ENCODE peak calls at places on chromosomes 2 and 18, in five cellular contexts. G is tibial artery, C is choroid plexus epithelial cell, H is mucosa of descending colon, Z is BJ. W is an unnamed sample.

GRCh38 chr2:20103514-20103913 is 52.1 kb upstream of the LAPTM4A start:
- DNase-seq in G (no peak), C (peak), H (no peak), Z (no peak), W (peak)

GRCh38 chr2:239466046-239466754 is 65.4 kb upstream of the HDAC4 start:
- DNase-seq in G (no peak), C (no peak), H (no peak), Z (no peak), W (no peak)

GRCh38 chr18:40006553-40007073 is 1948.4 kb upstream of the PIK3C3 start:
- DNase-seq in G (no peak), C (no peak), H (no peak), Z (no peak), W (no peak)

GRCh38 chr18:75896865-75897264 is 469.4 kb upstream of the SMIM21 start:
- DNase-seq in G (no peak), C (peak), H (no peak), Z (no peak), W (no peak)

GRCh38 chr18:79611040-79611681 is 68.4 kb upstream of the CTDP1 start:
- DNase-seq in G (peak), C (peak), H (no peak), Z (no peak), W (no peak)

GRCh38 chr18:35982404-35983114 is 10.1 kb downstream of the RMP24 start:
- DNase-seq in G (no peak), C (peak), H (no peak), Z (peak), W (no peak)

GRCh38 chr18:54357082-54357659 is 487 bp downstream of the STARD6 start:
- DNase-seq in G (no peak), C (peak), H (no peak), Z (no peak), W (no peak)

GRCh38 chr2:15058015-15058414 is 425.5 kb downstream of the LRATD1 start:
- DNase-seq in G (no peak), C (no peak), H (no peak), Z (no peak), W (no peak)

GRCh38 chr2:128469875-128470274 is 151.2 kb upstream of the HS6ST1 start:
- DNase-seq in G (no peak), C (no peak), H (no peak), Z (no peak), W (no peak)

GRCh38 chr2:41791523-41791922 is 256.3 kb upstream of the PKDCC start:
- DNase-seq in G (no peak), C (peak), H (no peak), Z (no peak), W (no peak)

GRCh38 chr18:8744038-8744437 is 38.7 kb downstream of the MTCL1 start:
- DNase-seq in G (no peak), C (no peak), H (no peak), Z (no peak), W (no peak)

GRCh38 chr2:145740302-145740701 is 1220.4 kb upstream of the ZEB2 start:
- DNase-seq in G (no peak), C (peak), H (no peak), Z (no peak), W (no peak)

GRCh38 chr18:75923169-75923568 is 495.7 kb upstream of the SMIM21 start:
- DNase-seq in G (peak), C (peak), H (no peak), Z (peak), W (no peak)

GRCh38 chr2:24181849-24182248 is 7.0 kb downstream of the FAM228A start:
- DNase-seq in G (no peak), C (no peak), H (no peak), Z (no peak), W (no peak)

GRCh38 chr18:37483984-37484892 is 81.4 kb downstream of the CELF4 start:
- DNase-seq in G (no peak), C (no peak), H (no peak), Z (no peak), W (no peak)

GRCh38 chr2:105426626-105427292 is 27.9 kb upstream of the FHL2 start:
- DNase-seq in G (no peak), C (no peak), H (no peak), Z (no peak), W (no peak)

GRCh38 chr18:50507120-50507590 is 52.7 kb upstream of the MAPK4 start:
- DNase-seq in G (no peak), C (peak), H (peak), Z (no peak), W (no peak)

GRCh38 chr2:70535573-70535972 is 18.1 kb downstream of the TGFA start:
- DNase-seq in G (no peak), C (no peak), H (no peak), Z (no peak), W (no peak)

GRCh38 chr2:130251520-130251864 is 53.3 kb upstream of the TUBA3E start:
- DNase-seq in G (no peak), C (no peak), H (no peak), Z (no peak), W (no peak)

GRCh38 chr2:214075446-214075845 is 335.4 kb upstream of the VWC2L start:
- DNase-seq in G (no peak), C (peak), H (no peak), Z (no peak), W (no peak)

GRCh38 chr2:232525199-232525598 is 761 bp upstream of the CHRND start:
- DNase-seq in G (no peak), C (no peak), H (no peak), Z (no peak), W (no peak)

GRCh38 chr2:136013962-136014361 is 28.5 kb upstream of the DARS1 start:
- DNase-seq in G (no peak), C (no peak), H (no peak), Z (no peak), W (no peak)

GRCh38 chr2:5164806-5165525 is 527.2 kb upstream of the SOX11 start:
- DNase-seq in G (no peak), C (peak), H (no peak), Z (no peak), W (peak)

GRCh38 chr2:197223455-197223854 is 87.1 kb downstream of the ANKRD44 start:
- DNase-seq in G (no peak), C (no peak), H (no peak), Z (no peak), W (no peak)

GRCh38 chr2:9002637-9003365 is 683 bp downstream of the MBOAT2 start:
- DNase-seq in G (peak), C (no peak), H (peak), Z (no peak), W (no peak)

GRCh38 chr2:139694327-139694726 is 914.1 kb upstream of the NXPH2 start:
- DNase-seq in G (no peak), C (no peak), H (no peak), Z (no peak), W (no peak)

GRCh38 chr18:10401930-10402329 is 52.5 kb upstream of the APCDD1 start:
- DNase-seq in G (no peak), C (no peak), H (no peak), Z (no peak), W (no peak)

GRCh38 chr2:68561372-68561771 is 82.0 kb upstream of the PROKR1 start:
- DNase-seq in G (no peak), C (no peak), H (no peak), Z (no peak), W (no peak)

GRCh38 chr2:239722760-239723448 is 302.2 kb downstream of the NDUFA10 start:
- DNase-seq in G (peak), C (no peak), H (no peak), Z (no peak), W (no peak)

GRCh38 chr18:67742954-67743353 is 226.4 kb upstream of the DSEL start:
- DNase-seq in G (no peak), C (peak), H (no peak), Z (no peak), W (no peak)

GRCh38 chr18:79805211-79805862 is 7.6 kb downstream of the KCNG2 start:
- DNase-seq in G (no peak), C (no peak), H (no peak), Z (no peak), W (no peak)

GRCh38 chr2:3492951-3493609 is 26.3 kb downstream of the ADI1 start:
- DNase-seq in G (peak), C (peak), H (no peak), Z (no peak), W (peak)

GRCh38 chr2:43098065-43098464 is 128.3 kb downstream of the ZFP36L2 start:
- DNase-seq in G (no peak), C (no peak), H (no peak), Z (no peak), W (no peak)

GRCh38 chr18:74155276-74155675 is 7.0 kb downstream of the TIMM21 start:
- DNase-seq in G (no peak), C (peak), H (no peak), Z (no peak), W (no peak)

GRCh38 chr18:28657836-28658410 is 481.0 kb upstream of the CDH2 start:
- DNase-seq in G (no peak), C (peak), H (no peak), Z (no peak), W (no peak)

GRCh38 chr2:104929663-104930062 is 75.7 kb downstream of the POU3F3 start:
- DNase-seq in G (no peak), C (no peak), H (no peak), Z (no peak), W (no peak)

DNA sequence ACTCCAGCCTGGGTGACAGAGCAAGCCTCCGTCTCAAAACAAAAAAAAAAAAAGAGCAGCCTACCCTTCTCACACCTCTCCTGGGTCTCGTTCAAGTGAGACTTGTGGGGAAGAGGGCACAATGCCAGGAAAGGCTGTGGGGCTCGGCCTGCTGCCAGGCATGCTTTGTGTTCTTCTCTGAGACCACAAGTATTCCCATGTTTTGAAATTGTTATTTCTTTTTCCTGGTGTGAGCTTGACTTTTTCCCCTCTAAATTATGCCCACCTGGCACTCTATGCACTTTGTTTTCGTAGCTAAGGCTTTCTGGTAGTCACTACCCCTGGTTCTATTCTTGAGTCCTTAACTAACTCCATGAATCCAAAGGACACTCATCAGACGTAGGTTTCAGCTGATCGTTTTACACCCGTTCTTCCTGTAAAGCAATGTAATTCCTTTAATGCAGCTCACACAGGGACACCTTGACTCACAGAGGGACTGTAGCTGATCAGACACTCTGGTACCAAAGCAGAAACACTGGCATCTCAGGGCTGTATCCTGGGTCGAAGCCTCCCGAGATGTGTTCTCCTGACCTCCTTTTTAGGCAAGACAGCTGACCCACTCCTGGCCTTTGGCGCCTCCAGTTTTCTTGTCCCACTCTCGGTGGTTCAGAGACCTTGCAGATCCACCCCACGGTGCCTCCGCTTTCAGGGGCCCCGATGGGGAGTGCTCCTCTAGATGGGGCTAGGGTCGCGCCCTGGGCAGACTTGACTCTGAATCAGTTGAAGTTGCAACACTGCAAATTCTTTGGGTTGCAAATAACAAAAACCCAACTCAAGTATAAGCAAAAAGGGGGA is 193.3 kb upstream of the AGAP1 start:
- DNase-seq in G (no peak), C (peak), H (no peak), Z (peak), W (peak)
- TF ChIP-seq CTCF in G (no peak), C (no peak), H (no peak), Z (no peak), W (no peak)

GRCh38 chr2:160581448-160581847 is 87.8 kb upstream of the RBMS1 start:
- DNase-seq in G (no peak), C (peak), H (no peak), Z (no peak), W (no peak)
- TF ChIP-seq CTCF in G (no peak), C (peak), H (no peak), Z (no peak), W (no peak)

GRCh38 chr18:45441110-45441842 is 174.0 kb upstream of the SLC14A2 start:
- DNase-seq in G (no peak), C (peak), H (no peak), Z (no peak), W (no peak)
- TF ChIP-seq CTCF in G (peak), C (peak), H (no peak), Z (peak), W (peak)

GRCh38 chr2:65252640-65253039 is 25.0 kb downstream of the ACTR2 start:
- DNase-seq in G (no peak), C (no peak), H (no peak), Z (no peak), W (no peak)

GRCh38 chr2:65261676-65262075 is 34.0 kb downstream of the ACTR2 start:
- DNase-seq in G (no peak), C (peak), H (no peak), Z (no peak), W (no peak)

DNA sequence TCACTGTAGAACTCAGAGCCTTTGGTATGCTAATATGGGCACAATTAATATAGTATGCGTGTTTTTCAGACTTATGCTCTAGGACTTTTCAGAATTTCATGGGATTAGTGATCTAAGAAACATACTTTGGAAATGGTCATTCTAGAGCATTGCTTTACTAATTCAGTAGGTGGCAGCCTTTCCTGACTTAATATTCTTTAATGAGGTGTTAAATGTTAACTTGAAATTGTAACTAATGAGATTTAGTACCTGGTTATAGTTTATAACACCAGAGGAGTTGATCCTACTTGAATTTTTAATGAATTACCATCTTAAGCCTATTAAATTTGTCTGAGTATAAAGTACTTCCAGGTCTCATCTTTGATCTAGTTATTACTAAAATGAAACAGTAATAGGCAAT is 28.5 kb downstream of the ACTR2 start:
- DNase-seq in G (no peak), C (peak), H (no peak), Z (no peak), W (no peak)
- TF ChIP-seq CTCF in G (no peak), C (peak), H (no peak), Z (peak), W (peak)

GRCh38 chr2:237085261-237086221 is at the start of gene COPS8:
- DNase-seq in G (peak), C (peak), H (peak), Z (peak), W (no peak)
- TF ChIP-seq CTCF in G (peak), C (peak), H (no peak), Z (peak), W (no peak)

GRCh38 chr2:147002256-147002655 is 842.6 kb upstream of the ACVR2A start:
- DNase-seq in G (no peak), C (no peak), H (no peak), Z (no peak), W (no peak)
- TF ChIP-seq CTCF in G (no peak), C (no peak), H (no peak), Z (no peak), W (no peak)

GRCh38 chr18:49444599-49444998 is 15.8 kb downstream of the DYM start:
- DNase-seq in G (no peak), C (no peak), H (no peak), Z (peak), W (no peak)

GRCh38 chr18:49443837-49444236 is 16.6 kb downstream of the DYM start:
- DNase-seq in G (no peak), C (no peak), H (no peak), Z (no peak), W (no peak)

GRCh38 chr18:49446481-49446880 is 14.0 kb downstream of the DYM start:
- DNase-seq in G (no peak), C (no peak), H (no peak), Z (no peak), W (no peak)

DNA sequence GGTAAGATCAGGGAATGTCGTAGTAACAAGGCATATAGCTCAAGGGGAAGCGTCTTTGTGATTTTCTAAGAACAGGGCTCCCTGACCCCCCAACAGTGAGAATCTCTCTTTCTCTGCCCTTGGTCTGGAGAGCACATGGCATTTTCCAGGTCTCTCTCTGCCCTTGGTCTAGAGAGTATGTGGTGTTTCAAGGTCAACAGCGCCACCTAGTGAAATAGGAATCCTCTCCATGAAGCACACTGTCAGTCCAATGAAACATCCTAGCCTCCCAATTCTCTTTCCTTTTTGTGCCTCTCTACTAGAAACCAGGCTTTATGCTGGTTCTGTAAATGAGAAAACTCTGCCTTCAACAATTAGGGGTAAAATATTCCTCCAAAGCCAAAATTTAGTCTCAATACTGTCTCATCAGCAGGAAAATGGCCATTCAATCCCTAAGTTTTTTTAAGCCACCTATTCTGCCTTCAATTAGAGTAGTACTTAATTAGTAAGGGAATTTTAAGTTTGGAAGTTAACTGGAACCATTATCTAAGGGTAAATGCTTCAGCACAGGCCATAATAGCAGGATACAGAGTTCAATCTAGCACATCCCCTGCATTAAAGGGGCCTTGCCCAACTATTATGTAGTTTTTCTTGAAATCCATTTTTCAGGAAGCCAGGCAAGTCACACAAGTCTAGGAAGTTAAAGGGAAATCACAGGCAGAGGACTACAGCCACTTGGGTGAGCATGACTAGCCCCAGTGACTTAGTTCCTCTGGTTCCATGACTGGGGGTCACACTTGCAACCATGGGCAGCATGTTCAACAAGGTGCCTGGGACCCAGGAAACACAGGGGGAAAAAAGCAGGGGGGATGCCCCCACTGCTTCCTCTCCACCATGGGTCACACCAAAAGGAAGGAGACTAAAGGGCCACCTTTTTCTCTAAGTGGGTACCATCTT is 12.4 kb downstream of the DYM start:
- DNase-seq in G (no peak), C (peak), H (no peak), Z (no peak), W (peak)
- TF ChIP-seq CTCF in G (peak), C (peak), H (no peak), Z (peak), W (peak)

DNA sequence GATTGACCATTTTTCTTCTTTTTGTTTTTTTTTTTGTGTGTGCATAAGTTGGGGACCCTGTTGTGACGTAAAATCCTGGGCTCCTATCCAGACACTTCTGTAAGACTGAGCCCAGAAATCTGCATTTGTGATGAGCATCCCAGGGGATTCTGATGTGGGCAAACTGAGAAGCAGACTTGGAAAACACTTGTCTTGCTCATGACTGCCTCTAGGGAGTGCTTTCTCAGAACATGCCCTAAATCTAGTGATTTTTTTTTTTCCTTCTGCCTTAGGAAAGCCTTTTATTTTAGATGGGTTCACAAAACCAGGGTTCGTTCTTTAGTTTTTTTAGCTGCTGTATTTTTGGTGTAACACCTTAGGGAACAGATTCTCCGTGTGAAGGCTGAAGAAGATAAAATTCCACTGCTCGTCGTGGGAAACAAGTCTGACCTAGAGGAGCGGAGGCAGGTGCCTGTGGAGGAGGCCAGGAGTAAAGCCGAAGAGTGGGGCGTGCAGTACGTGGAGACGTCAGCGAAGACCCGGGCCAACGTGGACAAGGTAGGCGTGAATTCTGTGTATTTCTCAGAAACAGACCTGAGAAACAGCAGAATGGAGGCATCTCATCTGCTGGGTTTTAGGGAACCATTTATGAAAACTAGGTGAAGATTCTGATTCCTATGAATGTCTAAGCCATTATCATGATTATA is 36.7 kb downstream of the RALB start:
- DNase-seq in G (no peak), C (peak), H (no peak), Z (no peak), W (no peak)
- TF ChIP-seq CTCF in G (no peak), C (peak), H (no peak), Z (peak), W (no peak)

W was measured in AG09309.